ENCODE peak calls at places on chromosomes 4 and X, in nine cellular contexts. M, P, N, Z, X, U, J, G and O are unnamed samples.

GRCh38 chrX:131987252-131987651 is 35.9 kb upstream of the STK26 start:
- DNase-seq in P (no peak), M (no peak), Z (no peak), G (peak; percentile 51), N (no peak), U (no peak), J (no peak), X (no peak), O (no peak)

GRCh38 chrX:47573334-47574095 is 8.7 kb upstream of the TIMP1 start:
- DNase-seq in N (no peak), M (no peak), J (peak; percentile 66), G (no peak), P (no peak), X (no peak), Z (peak; percentile 52), U (peak; percentile 55), O (no peak)

GRCh38 chrX:40772290-40772689 is 36.9 kb upstream of the MED14 start:
- DNase-seq in N (no peak), J (peak; percentile 89), M (no peak), P (peak; percentile 24), X (no peak), U (peak; percentile 34), G (no peak), Z (no peak), O (no peak)

GRCh38 chrX:19991350-19991718 is 473 bp upstream of the BCLAF3 start:
- DNase-seq in U (no peak), X (no peak), J (no peak), P (no peak), Z (no peak), G (no peak), N (no peak), M (no peak), O (no peak)

GRCh38 chrX:122943918-122944317 is 240.2 kb upstream of the GRIA3 start:
- DNase-seq in G (no peak), U (no peak), J (peak; percentile 46), N (no peak), P (peak; percentile 33), Z (no peak), M (no peak), X (peak; percentile 15), O (no peak)

GRCh38 chrX:19670854-19671620 is 155.7 kb upstream of the MAP3K15 start:
- DNase-seq in P (no peak), N (no peak), Z (peak; percentile 22), J (peak; percentile 84), G (no peak), X (peak; percentile 55), U (peak; percentile 48), M (no peak), O (no peak)

GRCh38 chrX:150352581-150352980 is 10.5 kb upstream of the MAMLD1 start:
- DNase-seq in N (no peak), G (no peak), J (peak; percentile 20), X (no peak), P (no peak), U (no peak), M (no peak), Z (no peak), O (no peak)

GRCh38 chr4:54924891-54925290 is 200.5 kb downstream of the KDR start:
- DNase-seq in Z (no peak), G (no peak), J (peak; percentile 87), N (no peak), U (peak; percentile 36), P (no peak), X (no peak), M (no peak), O (no peak)

GRCh38 chrX:9285342-9285771 is 179.5 kb upstream of the TBL1X start:
- DNase-seq in P (no peak), U (no peak), G (no peak), N (no peak), Z (no peak), X (no peak), J (peak; percentile 32), M (no peak), O (no peak)

GRCh38 chrX:14673764-14674163 is 144.4 kb downstream of the GLRA2 start:
- DNase-seq in U (peak; percentile 70), J (peak; percentile 96), N (no peak), Z (no peak), P (peak; percentile 33), M (no peak), G (no peak), X (peak; percentile 23), O (no peak)

GRCh38 chrX:100410083-100410590 is at the start of gene PCDH19:
- DNase-seq in X (peak; percentile 8), J (peak; percentile 57), N (peak; percentile 71), P (no peak), Z (peak; percentile 45), G (peak; percentile 74), U (peak; percentile 57), M (peak; percentile 88), O (no peak)

GRCh38 chrX:78375894-78376293 is 48.5 kb upstream of the CYSLTR1 start:
- DNase-seq in M (no peak), N (no peak), X (no peak), G (peak; percentile 65), J (peak; percentile 92), U (no peak), P (no peak), Z (no peak), O (no peak)

GRCh38 chr4:169745291-169745690 is 12.5 kb downstream of the HPF1 start:
- DNase-seq in U (no peak), G (no peak), Z (no peak), M (no peak), J (peak; percentile 24), X (no peak), N (no peak), P (peak; percentile 24), O (no peak)

DNA sequence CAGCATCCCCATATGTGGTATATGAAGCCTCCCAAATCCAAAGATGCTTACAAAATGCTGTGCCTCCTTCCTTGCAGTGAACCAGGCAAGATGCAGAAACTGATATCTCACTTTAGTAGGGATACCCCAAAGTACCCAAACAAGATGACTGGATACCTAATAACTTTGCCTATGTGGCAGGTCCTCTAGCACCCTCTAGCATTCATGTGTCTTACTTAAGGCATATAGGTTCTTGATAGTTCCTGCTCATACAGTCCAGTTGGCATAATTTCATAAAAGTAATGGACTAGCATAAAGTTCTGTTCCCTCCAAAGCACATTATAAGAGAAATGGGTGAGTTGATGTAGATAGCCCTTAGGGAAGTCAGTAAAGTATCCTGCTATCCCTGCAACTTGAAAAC is 36.8 kb upstream of the SPP1 start:
- DNase-seq in P (no peak), X (no peak), Z (no peak), G (no peak), U (no peak), M (no peak), J (no peak), N (no peak), O (no peak)
- TF ChIP-seq CTCF in P (no peak), X (no peak), Z (no peak), G (no peak), U (no peak), M (no peak), J (no peak), N (no peak), O (no peak)

DNA sequence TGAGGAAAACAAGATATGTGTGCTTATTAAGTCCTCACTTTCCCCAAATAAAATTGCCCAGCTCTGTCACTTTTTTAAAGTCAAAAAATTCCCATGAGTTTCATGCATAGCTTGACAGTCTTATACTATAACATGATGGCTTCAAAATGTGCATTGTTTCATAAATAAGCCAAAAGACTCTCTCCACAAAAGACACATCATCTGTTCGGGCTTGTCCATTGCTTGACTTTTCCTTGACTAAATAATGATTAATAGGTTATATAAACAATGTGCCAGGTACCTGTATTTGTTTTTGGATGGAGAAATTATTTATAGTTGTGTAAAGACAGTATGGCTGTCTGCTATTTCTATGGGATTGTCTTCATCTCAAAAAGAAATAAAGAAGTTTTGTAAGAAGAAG is 329.2 kb upstream of the KLF3 start:
- DNase-seq in P (no peak), M (no peak), G (no peak), Z (no peak), J (peak; percentile 71), N (no peak), U (peak; percentile 55), X (no peak), O (no peak)
- TF ChIP-seq CTCF in P (no peak), M (no peak), G (no peak), Z (no peak), J (no peak), N (no peak), U (no peak), X (no peak), O (no peak)

GRCh38 chr4:5784960-5785611 is 74.1 kb downstream of the EVC start:
- DNase-seq in M (peak; percentile 22), G (no peak), Z (no peak), X (no peak), J (no peak), N (no peak), P (no peak), U (no peak), O (no peak)
- TF ChIP-seq CTCF in M (no peak), G (no peak), Z (no peak), X (peak; percentile 10), J (no peak), N (no peak), P (peak; percentile 15), U (no peak), O (no peak)

GRCh38 chr4:183408791-183409190 is 35.6 kb upstream of the CDKN2AIP start:
- DNase-seq in N (no peak), G (no peak), M (no peak), Z (no peak), P (no peak), X (no peak), U (no peak), J (no peak), O (no peak)

GRCh38 chr4:183409463-183409862 is 35.0 kb upstream of the CDKN2AIP start:
- DNase-seq in U (no peak), X (no peak), J (no peak), N (no peak), Z (no peak), G (no peak), M (no peak), P (no peak), O (no peak)

GRCh38 chr4:183409956-183410355 is 34.5 kb upstream of the CDKN2AIP start:
- DNase-seq in P (no peak), M (no peak), Z (no peak), N (no peak), J (no peak), X (no peak), U (no peak), G (no peak), O (no peak)

GRCh38 chr4:183407128-183407585 is 37.3 kb upstream of the CDKN2AIP start:
- DNase-seq in M (peak; percentile 94), P (no peak), N (peak; percentile 98), G (peak; percentile 87), J (peak; percentile 71), U (peak; percentile 65), X (peak; percentile 43), Z (peak; percentile 83), O (peak; percentile 89)

DNA sequence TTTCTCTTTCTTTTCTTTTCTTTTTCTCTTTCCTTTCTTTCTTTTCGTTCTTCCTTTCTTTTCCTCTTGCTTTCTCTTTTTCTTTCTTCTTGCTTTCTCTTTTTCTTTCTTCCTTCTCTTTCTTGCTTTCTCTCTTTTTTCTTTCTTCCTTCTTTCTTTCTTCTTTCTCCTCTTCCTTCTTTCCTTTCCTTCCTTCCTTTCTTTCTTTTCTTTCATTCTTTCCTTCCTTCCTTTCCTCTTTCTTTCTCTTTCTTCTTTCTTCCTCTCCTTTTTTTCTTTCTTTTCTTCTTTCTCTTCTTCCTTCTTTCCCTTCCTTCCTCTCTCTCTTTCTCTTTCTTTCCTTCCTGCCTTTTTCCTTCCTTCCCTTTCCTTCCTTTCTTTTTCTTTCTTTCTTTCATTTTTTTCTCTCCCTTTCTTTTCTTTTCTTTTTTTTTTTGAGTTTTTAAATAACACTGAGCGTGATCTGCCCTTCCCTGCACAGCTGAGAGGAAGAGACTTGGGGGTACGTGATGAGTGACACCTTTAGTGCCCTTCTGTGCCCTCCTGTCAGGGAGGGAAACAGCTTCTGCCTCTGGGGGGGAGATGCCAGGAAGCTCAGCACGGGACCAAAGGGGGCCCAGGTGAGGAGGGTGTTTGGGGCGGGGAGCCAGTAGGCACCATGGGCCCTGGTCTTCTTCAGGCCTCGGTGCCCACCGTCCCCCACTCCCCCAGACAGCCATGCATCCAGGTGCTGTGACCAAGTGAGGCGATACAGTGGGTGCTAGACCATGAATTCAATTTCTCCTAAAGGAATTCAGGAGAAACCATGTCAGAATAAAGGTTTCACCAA is 36.6 kb upstream of the CDKN2AIP start:
- DNase-seq in X (no peak), M (no peak), J (no peak), P (no peak), U (no peak), N (no peak), G (no peak), Z (no peak), O (no peak)
- TF ChIP-seq CTCF in X (no peak), M (no peak), J (no peak), P (no peak), U (no peak), N (no peak), G (no peak), Z (no peak), O (peak; percentile 44)